ENCODE peak calls at places on chromosomes 13 and 19, in six cellular contexts. J is tibial nerve, T is neural progenitor cell, Y is esophagus muscularis mucosa, V is heart left ventricle, S is gastrocnemius medialis. X is an unnamed sample. For H3K4me1 and H3K9me3, the result is how much of the 10 kb centered on the place peaks cover.

GRCh38 chr13:43195551-43195950 is 172.2 kb downstream of the DNAJC15 start:
- DNase-seq in J (no peak), T (no peak), Y (no peak), V (no peak), S (no peak), X (no peak)

GRCh38 chr13:113839536-113840204 is 24.2 kb downstream of the GAS6 start:
- DNase-seq in J (no peak), T (no peak), Y (no peak), V (no peak), S (no peak), X (peak)

GRCh38 chr19:12766051-12766521 is 9.3 kb downstream of the HOOK2 start:
- DNase-seq in J (peak), T (peak), Y (no peak), V (peak), S (peak), X (peak)

GRCh38 chr13:51721485-51721884 is 82.5 kb downstream of the DHRS12 start:
- DNase-seq in J (no peak), T (no peak), Y (no peak), V (peak), S (no peak), X (no peak)

GRCh38 chr19:6264077-6264445 is 15.7 kb downstream of the MLLT1 start:
- DNase-seq in J (no peak), T (peak), Y (no peak), V (no peak), S (no peak), X (no peak)

GRCh38 chr19:16070366-16070990 is 5.8 kb upstream of the TPM4 start:
- DNase-seq in J (no peak), T (no peak), Y (no peak), V (peak), S (no peak), X (peak)

GRCh38 chr13:52125547-52125946 is 3.3 kb downstream of the NEK5 start:
- DNase-seq in J (no peak), T (no peak), Y (no peak), V (no peak), S (no peak), X (no peak)

GRCh38 chr19:14325863-14326262 is 55.4 kb upstream of the ADGRE5 start:
- DNase-seq in J (no peak), T (no peak), Y (no peak), V (no peak), S (no peak), X (no peak)

GRCh38 chr19:7534531-7534980 is 961 bp upstream of the PNPLA6 start:
- DNase-seq in J (peak), T (peak), Y (peak), V (peak), S (no peak), X (peak)

GRCh38 chr19:55091955-55092354 is 16.3 kb downstream of the EPS8L1 start:
- DNase-seq in J (no peak), T (peak), Y (no peak), V (no peak), S (no peak), X (peak)

GRCh38 chr19:40357655-40358054 is 9.2 kb downstream of the PLD3 start:
- DNase-seq in J (no peak), T (no peak), Y (no peak), V (no peak), S (no peak), X (no peak)

GRCh38 chr13:65856464-65856863 is 1373.7 kb downstream of the PCDH9 start:
- DNase-seq in J (no peak), T (no peak), Y (no peak), V (no peak), S (no peak), X (no peak)

GRCh38 chr13:28012896-28013295 is 24.4 kb upstream of the URAD start:
- DNase-seq in J (no peak), T (no peak), Y (no peak), V (no peak), S (no peak), X (no peak)

GRCh38 chr13:64075543-64076271 is 2660.1 kb upstream of the PCDH20 start:
- DNase-seq in J (no peak), T (no peak), Y (no peak), V (no peak), S (no peak), X (no peak)

GRCh38 chr19:22545751-22546150 is 88.4 kb upstream of the ZNF492 start:
- DNase-seq in J (peak), T (peak), Y (no peak), V (peak), S (no peak), X (no peak)

GRCh38 chr19:39795001-39795400 is 16.3 kb downstream of the LEUTX start:
- DNase-seq in J (no peak), T (no peak), Y (no peak), V (no peak), S (no peak), X (no peak)

GRCh38 chr13:71831716-71832115 is 35.3 kb downstream of the DACH1 start:
- DNase-seq in J (no peak), T (peak), Y (no peak), V (no peak), S (no peak), X (no peak)

GRCh38 chr13:40539954-40540706 is 126.3 kb downstream of the FOXO1 start:
- DNase-seq in J (no peak), T (peak), Y (no peak), V (no peak), S (no peak), X (no peak)

GRCh38 chr13:106917024-106917491 is 349.1 kb upstream of the ARGLU1 start:
- DNase-seq in J (no peak), T (peak), Y (no peak), V (peak), S (no peak), X (peak)

GRCh38 chr13:33017410-33017929 is 1.2 kb downstream of the KL start:
- DNase-seq in J (peak), T (peak), Y (no peak), V (peak), S (peak), X (peak)

GRCh38 chr19:49338691-49339363 is 3.6 kb downstream of the CD37 start:
- DNase-seq in J (no peak), T (peak), Y (peak), V (peak), S (no peak), X (peak)

GRCh38 chr19:34355201-34355600 is 9.8 kb upstream of the GPI start:
- DNase-seq in J (no peak), T (no peak), Y (no peak), V (no peak), S (no peak), X (no peak)

GRCh38 chr19:40867701-40868100 is 14.3 kb downstream of the CYP2A7 start:
- DNase-seq in J (no peak), T (no peak), Y (no peak), V (no peak), S (no peak), X (no peak)

GRCh38 chr19:55597493-55597892 is 1.8 kb downstream of the FIZ1 start:
- DNase-seq in J (no peak), T (no peak), Y (no peak), V (no peak), S (no peak), X (no peak)

GRCh38 chr13:27274631-27275030 is 4.0 kb downstream of the RASL11A start:
- DNase-seq in J (no peak), T (no peak), Y (no peak), V (no peak), S (no peak), X (no peak)

GRCh38 chr19:18377026-18377425 is 8.9 kb upstream of the GDF15 start:
- DNase-seq in J (no peak), T (no peak), Y (no peak), V (no peak), S (no peak), X (no peak)

GRCh38 chr19:5687360-5688198 is 2.5 kb upstream of the RPL36 start:
- DNase-seq in J (no peak), T (no peak), Y (no peak), V (no peak), S (no peak), X (no peak)

GRCh38 chr13:109680288-109680687 is 106.1 kb downstream of the IRS2 start:
- DNase-seq in J (no peak), T (no peak), Y (peak), V (no peak), S (no peak), X (no peak)
- H3K4me1 ChIP-seq in J (under half), T (under half), Y (under half), V (under half), S (under half), X (under half)

DNA sequence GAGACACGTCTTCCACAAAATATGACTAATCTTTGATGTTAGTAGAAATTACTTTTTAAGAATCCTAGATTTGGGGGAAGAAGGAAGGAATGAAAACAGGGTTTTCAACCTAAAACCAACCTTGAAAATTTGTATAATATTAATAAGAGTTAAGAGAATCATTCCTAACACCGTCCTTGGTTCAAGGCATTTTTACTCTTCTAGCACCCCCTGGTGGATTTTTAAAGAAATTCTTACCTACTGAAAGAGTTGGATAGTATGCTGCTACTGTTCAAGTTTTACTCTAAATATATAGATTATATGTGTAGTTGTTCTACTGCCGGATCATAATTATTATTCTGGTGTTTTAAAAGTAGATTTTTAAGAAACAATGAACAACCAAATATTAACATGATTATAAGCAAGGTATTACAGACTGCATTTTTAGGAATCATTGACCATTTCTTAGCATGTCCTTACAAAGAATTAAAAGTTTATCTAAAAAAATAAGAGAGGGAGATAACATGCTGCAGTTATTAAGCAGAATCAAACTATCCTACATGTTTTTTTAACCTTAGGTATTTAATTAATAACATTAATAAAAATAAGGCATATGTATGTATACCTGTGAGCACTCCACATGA is 7.4 kb upstream of the SLITRK6 start:
- DNase-seq in J (no peak), T (peak), Y (no peak), V (no peak), S (no peak), X (no peak)
- TF ChIP-seq CTCF in J (peak), T (peak), Y (peak), V (peak), S (no peak), X (peak)

GRCh38 chr19:57946316-57946715 is 1.2 kb downstream of the ZNF256 start:
- DNase-seq in J (no peak), T (no peak), Y (no peak), V (no peak), S (no peak), X (no peak)
- H3K9me3 ChIP-seq in J (under half), T (under half), Y (under half), V (under half), S (under half), X (half or more)

GRCh38 chr19:46979770-46980105 is 39.9 kb upstream of the NPAS1 start:
- DNase-seq in J (no peak), T (peak), Y (no peak), V (no peak), S (no peak), X (no peak)
- H3K4me1 ChIP-seq in J (under half), T (under half), Y (half or more), V (half or more), S (half or more), X (half or more)

X was measured in psoas muscle.